ENCODE peak calls at places on chromosomes 4 and X, in six cellular contexts. M is GM12878, L is HCT116, U is HFFc6, X is GM20000, R is astrocyte of the spinal cord. N is an unnamed sample.

GRCh38 chr4:3413675-3414420 is 27.9 kb upstream of the HGFAC start:
- DNase-seq in R (no peak), L (no peak), M (no peak), U (no peak), X (no peak), N (no peak)

GRCh38 chr4:26325191-26325590 is 4.4 kb downstream of the RBPJ start:
- DNase-seq in R (peak; percentile 66), X (peak; percentile 32), M (no peak), U (peak; percentile 50), L (peak; percentile 35), N (no peak)

GRCh38 chr4:3415471-3416141 is 26.2 kb upstream of the HGFAC start:
- DNase-seq in U (no peak), R (no peak), M (no peak), X (no peak), L (no peak), N (no peak)

GRCh38 chr4:52640808-52641595 is 18.1 kb downstream of the USP46 start:
- DNase-seq in X (no peak), R (peak; percentile 50), U (peak; percentile 15), M (no peak), L (peak; percentile 53), N (no peak)

GRCh38 chr4:97496298-97496873 is 646.9 kb downstream of the STPG2 start:
- DNase-seq in M (no peak), L (peak; percentile 73), X (no peak), R (peak; percentile 48), U (no peak), N (no peak)

GRCh38 chrX:21374163-21374993 is at the start of gene CNKSR2:
- DNase-seq in R (peak; percentile 12), U (no peak), L (no peak), X (peak; percentile 76), M (no peak), N (peak; percentile 56)

GRCh38 chrX:24426340-24426913 is 38.7 kb upstream of the PDK3 start:
- DNase-seq in U (no peak), M (no peak), X (peak; percentile 3), R (peak; percentile 5), L (no peak), N (no peak)

GRCh38 chr4:120005527-120005926 is 61.1 kb downstream of the MAD2L1 start:
- DNase-seq in L (no peak), R (no peak), M (no peak), X (no peak), U (no peak), N (no peak)

GRCh38 chr4:182062458-182062857 is 180.7 kb upstream of the TENM3 start:
- DNase-seq in L (no peak), U (no peak), X (no peak), M (no peak), R (no peak), N (no peak)

GRCh38 chr4:182062936-182063335 is 180.3 kb upstream of the TENM3 start:
- DNase-seq in U (peak; percentile 68), M (no peak), L (no peak), X (no peak), R (peak; percentile 89), N (no peak)

GRCh38 chr4:182065255-182065654 is 177.9 kb upstream of the TENM3 start:
- DNase-seq in L (no peak), U (no peak), R (no peak), X (no peak), M (no peak), N (no peak)

GRCh38 chr4:182066037-182066436 is 177.2 kb upstream of the TENM3 start:
- DNase-seq in M (no peak), X (no peak), L (no peak), R (no peak), U (no peak), N (no peak)

DNA sequence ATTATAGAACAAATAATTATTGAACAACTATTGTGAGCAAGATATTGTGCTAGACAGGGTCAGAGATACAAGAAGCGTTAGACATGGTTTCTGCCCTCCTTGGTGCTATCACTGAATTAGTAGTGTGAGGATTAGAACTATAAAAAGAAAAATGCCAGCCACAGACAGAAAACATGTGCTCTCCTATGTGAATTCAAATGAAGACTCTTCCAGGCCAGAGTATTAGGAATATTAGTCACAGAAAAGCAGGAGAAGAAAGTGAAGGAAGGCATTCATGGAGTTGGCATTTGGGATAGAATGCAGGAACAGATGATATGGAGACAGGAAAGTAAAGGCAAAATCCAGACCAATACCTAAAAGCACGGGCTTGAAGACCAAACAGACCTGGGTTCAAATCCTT is 179.6 kb upstream of the TENM3 start:
- DNase-seq in X (no peak), M (no peak), L (no peak), U (no peak), R (no peak), N (no peak)
- TF ChIP-seq CTCF in X (no peak), M (no peak), L (no peak), U (no peak), R (no peak), N (no peak)

DNA sequence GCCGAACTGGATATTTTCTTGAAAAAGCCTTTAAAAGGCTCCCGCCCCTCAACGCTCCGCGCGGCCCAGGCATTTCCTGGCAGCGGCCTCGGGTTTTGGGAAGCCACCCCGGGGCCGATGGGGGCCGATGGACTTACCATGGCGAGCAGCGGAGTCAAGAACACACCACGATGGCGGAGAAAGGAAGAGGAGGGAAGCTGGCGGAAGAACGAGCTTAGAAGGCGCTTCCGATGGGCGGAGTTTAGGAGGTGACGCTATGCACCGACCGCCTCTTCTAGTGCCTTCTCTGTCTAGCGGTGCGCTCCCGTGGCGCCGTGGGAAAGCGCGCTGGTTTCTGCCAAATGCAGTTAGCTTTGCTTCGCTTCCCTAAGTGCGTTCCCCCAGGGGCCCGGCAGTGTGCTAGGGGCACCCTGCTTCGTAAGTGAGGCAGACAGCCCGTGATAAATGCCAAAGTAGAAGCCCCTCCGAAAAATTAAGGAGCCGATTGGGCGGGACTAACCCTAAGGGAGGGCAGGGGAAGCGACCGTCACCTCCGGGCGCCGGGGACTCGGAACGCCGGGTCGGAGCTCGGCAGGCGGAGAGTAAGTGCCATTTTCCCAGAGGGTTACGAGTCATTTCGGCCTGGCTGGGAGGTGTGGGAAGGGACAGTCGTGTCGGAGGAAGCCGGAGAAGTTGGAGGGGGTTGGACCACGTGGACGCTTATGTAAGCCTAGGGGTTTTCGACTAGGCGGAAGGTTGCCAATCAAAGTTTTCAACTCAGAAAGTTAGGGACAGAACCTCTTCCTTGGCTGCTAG is at the start of gene RPL39:
- DNase-seq in L (peak; percentile 76), R (peak; percentile 91), U (peak; percentile 77), X (peak; percentile 59), M (peak; percentile 51), N (peak; percentile 82)
- TF ChIP-seq CTCF in L (no peak), R (no peak), U (no peak), X (no peak), M (no peak), N (no peak)

GRCh38 chrX:11113731-11114130 is 2.6 kb downstream of the HCCS start:
- DNase-seq in R (peak; percentile 15), L (no peak), U (peak; percentile 28), X (no peak), M (no peak), N (no peak)

GRCh38 chrX:11109968-11110367 is 1.2 kb upstream of the HCCS start:
- DNase-seq in M (no peak), X (no peak), U (no peak), R (no peak), L (no peak), N (no peak)

GRCh38 chrX:11108253-11108941 is 2.7 kb upstream of the HCCS start:
- DNase-seq in M (no peak), X (no peak), R (no peak), U (no peak), L (no peak), N (no peak)

GRCh38 chrX:11111947-11112346 is 815 bp downstream of the HCCS start:
- DNase-seq in U (no peak), M (no peak), L (no peak), X (no peak), R (no peak), N (no peak)

DNA sequence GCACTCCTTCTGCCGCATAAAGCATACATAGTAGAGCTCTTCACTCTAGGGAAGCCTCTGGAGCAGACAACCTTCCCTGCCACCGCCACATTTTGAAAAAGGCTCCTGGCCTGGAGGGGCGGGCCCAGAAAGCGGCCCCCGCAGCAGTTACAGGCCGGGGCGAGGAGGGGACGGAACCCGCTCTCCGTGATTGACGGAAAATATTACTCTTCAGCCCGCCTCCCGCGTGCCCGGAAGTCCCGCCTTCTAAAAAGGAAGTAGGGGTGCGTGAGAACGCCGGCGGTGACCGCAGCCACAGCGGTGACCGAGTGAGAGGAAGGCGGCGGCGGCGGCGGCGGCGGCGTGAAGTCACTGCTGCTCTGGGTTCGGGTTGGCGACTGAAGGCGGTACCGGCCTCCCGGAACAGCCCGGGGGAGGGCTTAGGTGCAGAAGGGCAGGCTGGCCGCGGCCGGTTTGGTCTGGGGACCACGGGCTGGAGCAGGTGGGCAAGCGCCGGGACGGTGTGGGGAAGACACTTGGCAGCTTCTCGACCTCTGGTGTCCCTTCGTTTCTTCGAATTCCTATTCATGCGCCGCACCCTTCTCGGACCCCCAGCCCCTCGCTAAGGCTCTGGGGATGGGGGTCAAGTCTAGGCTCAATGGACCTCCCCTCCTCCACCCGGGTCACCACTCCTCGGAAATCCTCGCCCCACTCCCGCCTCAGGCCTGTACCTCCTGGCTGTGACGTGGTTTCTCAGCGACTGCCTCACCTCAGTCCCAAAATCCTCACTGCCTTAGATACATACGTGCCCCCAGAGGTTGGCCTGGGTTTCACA is at the start of gene HCCS:
- DNase-seq in U (peak; percentile 81), L (peak; percentile 54), R (peak; percentile 84), X (peak; percentile 82), M (peak; percentile 46), N (peak; percentile 82)
- TF ChIP-seq CTCF in U (peak; percentile 37), L (no peak), R (no peak), X (no peak), M (no peak), N (no peak)

DNA sequence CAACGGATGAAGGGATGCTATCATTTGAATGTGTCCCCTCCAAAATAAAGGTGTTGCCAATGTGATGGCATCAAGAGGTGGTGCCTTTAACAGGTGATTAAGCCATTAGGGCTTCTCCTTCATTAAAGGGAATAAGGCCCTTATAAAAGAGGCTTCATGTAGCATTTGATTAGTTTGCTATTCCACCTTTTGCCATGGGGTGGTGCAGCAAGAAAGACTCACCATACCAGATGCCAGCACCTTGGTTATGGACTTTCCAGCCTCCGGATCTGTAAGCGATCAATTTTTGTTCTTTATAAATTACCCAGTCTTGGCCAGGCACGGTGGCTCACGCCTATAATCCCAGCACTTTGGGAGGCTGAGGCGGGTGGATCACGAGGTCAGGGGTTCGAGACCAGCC is 7.9 kb upstream of the SLC25A43 start:
- DNase-seq in R (peak; percentile 27), U (peak; percentile 12), L (peak; percentile 23), M (no peak), X (no peak), N (peak; percentile 37)
- TF ChIP-seq CTCF in R (peak; percentile 35), U (peak; percentile 64), L (peak; percentile 34), M (peak; percentile 35), X (no peak), N (peak; percentile 12)

GRCh38 chrX:16975233-16975632 is 28.8 kb downstream of the REPS2 start:
- DNase-seq in U (no peak), L (no peak), R (no peak), X (no peak), M (no peak), N (no peak)
- TF ChIP-seq CTCF in U (no peak), L (no peak), R (no peak), X (no peak), M (no peak), N (no peak)

GRCh38 chrX:78708171-78708570 is 39.3 kb upstream of the LPAR4 start:
- DNase-seq in M (no peak), X (no peak), U (peak; percentile 28), R (peak; percentile 51), L (no peak), N (no peak)
- TF ChIP-seq CTCF in M (peak; percentile 43), X (peak; percentile 31), U (peak; percentile 73), R (peak; percentile 64), L (no peak), N (peak; percentile 14)

GRCh38 chr4:162056947-162057346 is 106.9 kb downstream of the FSTL5 start:
- DNase-seq in X (no peak), M (no peak), U (no peak), R (no peak), L (no peak), N (no peak)
- TF ChIP-seq CTCF in X (no peak), M (no peak), U (no peak), R (no peak), L (no peak), N (no peak)